ENCODE peak calls at places on chromosomes 11 and 22, in ten cellular contexts. One of them, this sample, is unnamed.

GRCh38 chr11:86486261-86487030 is 111.8 kb downstream of the CCDC81 start:
- DNase-seq in GM12865: no peak
- DNase-seq in endothelial cell: no peak
- DNase-seq in cardiac fibroblast: no peak
- DNase-seq in fibroblast of lung: peak; percentile 24
- DNase-seq in pancreas: no peak
- DNase-seq in mammary epithelial cell: no peak
- DNase-seq in AG09319: no peak
- DNase-seq in upper lobe of right lung: no peak
- DNase-seq in CD8-positive, alpha-beta T cell: peak; percentile 19
- DNase-seq in this sample: no peak

GRCh38 chr22:17578129-17578754 is 14.9 kb downstream of the SLC25A18 start:
- DNase-seq in GM12865: no peak
- DNase-seq in fibroblast of lung: peak; percentile 56
- DNase-seq in CD8-positive, alpha-beta T cell: no peak
- DNase-seq in mammary epithelial cell: no peak
- DNase-seq in pancreas: peak; percentile 81
- DNase-seq in cardiac fibroblast: peak; percentile 68
- DNase-seq in endothelial cell: no peak
- DNase-seq in AG09319: no peak
- DNase-seq in upper lobe of right lung: peak; percentile 78
- DNase-seq in this sample: no peak

GRCh38 chr11:128904872-128905344 is 13.8 kb downstream of the KCNJ5 start:
- DNase-seq in endothelial cell: no peak
- DNase-seq in CD8-positive, alpha-beta T cell: no peak
- DNase-seq in cardiac fibroblast: no peak
- DNase-seq in AG09319: no peak
- DNase-seq in mammary epithelial cell: peak; percentile 30
- DNase-seq in fibroblast of lung: peak; percentile 68
- DNase-seq in pancreas: peak; percentile 80
- DNase-seq in upper lobe of right lung: no peak
- DNase-seq in GM12865: peak; percentile 13
- DNase-seq in this sample: no peak

GRCh38 chr11:73143126-73143838 is 1.2 kb upstream of the FCHSD2 start:
- DNase-seq in pancreas: no peak
- DNase-seq in fibroblast of lung: peak; percentile 20
- DNase-seq in endothelial cell: no peak
- DNase-seq in GM12865: peak; percentile 61
- DNase-seq in cardiac fibroblast: peak; percentile 54
- DNase-seq in upper lobe of right lung: no peak
- DNase-seq in CD8-positive, alpha-beta T cell: no peak
- DNase-seq in AG09319: no peak
- DNase-seq in mammary epithelial cell: no peak
- DNase-seq in this sample: no peak

GRCh38 chr11:88402784-88403183 is 65.2 kb upstream of the CTSC start:
- DNase-seq in cardiac fibroblast: no peak
- DNase-seq in pancreas: no peak
- DNase-seq in mammary epithelial cell: no peak
- DNase-seq in upper lobe of right lung: no peak
- DNase-seq in fibroblast of lung: peak; percentile 72
- DNase-seq in CD8-positive, alpha-beta T cell: no peak
- DNase-seq in GM12865: no peak
- DNase-seq in endothelial cell: no peak
- DNase-seq in AG09319: no peak
- DNase-seq in this sample: no peak

GRCh38 chr11:109298865-109299264 is 123.1 kb upstream of the C11orf87 start:
- DNase-seq in endothelial cell: no peak
- DNase-seq in pancreas: no peak
- DNase-seq in fibroblast of lung: peak; percentile 13
- DNase-seq in upper lobe of right lung: no peak
- DNase-seq in CD8-positive, alpha-beta T cell: no peak
- DNase-seq in AG09319: no peak
- DNase-seq in cardiac fibroblast: no peak
- DNase-seq in mammary epithelial cell: no peak
- DNase-seq in GM12865: no peak
- DNase-seq in this sample: no peak

GRCh38 chr22:49976439-49977175 is 16.0 kb downstream of the PIM3 start:
- DNase-seq in CD8-positive, alpha-beta T cell: no peak
- DNase-seq in mammary epithelial cell: no peak
- DNase-seq in endothelial cell: no peak
- DNase-seq in AG09319: no peak
- DNase-seq in GM12865: peak; percentile 68
- DNase-seq in pancreas: no peak
- DNase-seq in fibroblast of lung: no peak
- DNase-seq in cardiac fibroblast: no peak
- DNase-seq in upper lobe of right lung: peak; percentile 41
- DNase-seq in this sample: no peak

GRCh38 chr11:109145287-109145686 is 276.7 kb upstream of the C11orf87 start:
- DNase-seq in CD8-positive, alpha-beta T cell: no peak
- DNase-seq in upper lobe of right lung: no peak
- DNase-seq in mammary epithelial cell: no peak
- DNase-seq in pancreas: no peak
- DNase-seq in cardiac fibroblast: no peak
- DNase-seq in endothelial cell: no peak
- DNase-seq in fibroblast of lung: no peak
- DNase-seq in GM12865: no peak
- DNase-seq in AG09319: no peak
- DNase-seq in this sample: no peak

GRCh38 chr11:75474878-75475766 is 42.1 kb upstream of the KLHL35 start:
- DNase-seq in pancreas: peak; percentile 52
- DNase-seq in cardiac fibroblast: peak; percentile 72
- DNase-seq in GM12865: peak; percentile 43
- DNase-seq in AG09319: no peak
- DNase-seq in endothelial cell: no peak
- DNase-seq in mammary epithelial cell: no peak
- DNase-seq in CD8-positive, alpha-beta T cell: peak; percentile 45
- DNase-seq in upper lobe of right lung: peak; percentile 74
- DNase-seq in fibroblast of lung: peak; percentile 29
- DNase-seq in this sample: no peak

GRCh38 chr11:87265915-87266314 is 228.2 kb downstream of the TMEM135 start:
- DNase-seq in endothelial cell: no peak
- DNase-seq in mammary epithelial cell: no peak
- DNase-seq in fibroblast of lung: peak; percentile 13
- DNase-seq in pancreas: no peak
- DNase-seq in upper lobe of right lung: no peak
- DNase-seq in GM12865: no peak
- DNase-seq in AG09319: no peak
- DNase-seq in cardiac fibroblast: no peak
- DNase-seq in CD8-positive, alpha-beta T cell: no peak
- DNase-seq in this sample: no peak

GRCh38 chr11:94112182-94112960 is 16.3 kb upstream of the PANX1 start:
- DNase-seq in AG09319: no peak
- DNase-seq in pancreas: no peak
- DNase-seq in CD8-positive, alpha-beta T cell: no peak
- DNase-seq in upper lobe of right lung: no peak
- DNase-seq in GM12865: no peak
- DNase-seq in cardiac fibroblast: peak; percentile 30
- DNase-seq in fibroblast of lung: no peak
- DNase-seq in mammary epithelial cell: peak; percentile 76
- DNase-seq in endothelial cell: no peak
- DNase-seq in this sample: no peak

GRCh38 chr11:57368106-57368826 is 12.7 kb downstream of the PRG3 start:
- DNase-seq in AG09319: no peak
- DNase-seq in GM12865: no peak
- DNase-seq in cardiac fibroblast: no peak
- DNase-seq in CD8-positive, alpha-beta T cell: no peak
- DNase-seq in pancreas: no peak
- DNase-seq in upper lobe of right lung: peak; percentile 86
- DNase-seq in mammary epithelial cell: no peak
- DNase-seq in endothelial cell: no peak
- DNase-seq in fibroblast of lung: no peak
- DNase-seq in this sample: no peak

GRCh38 chr22:20816559-20816958 is 42.1 kb downstream of the PI4KA start:
- DNase-seq in GM12865: no peak
- DNase-seq in CD8-positive, alpha-beta T cell: no peak
- DNase-seq in fibroblast of lung: no peak
- DNase-seq in endothelial cell: no peak
- DNase-seq in pancreas: no peak
- DNase-seq in upper lobe of right lung: no peak
- DNase-seq in mammary epithelial cell: no peak
- DNase-seq in cardiac fibroblast: no peak
- DNase-seq in AG09319: no peak
- DNase-seq in this sample: no peak

GRCh38 chr11:94504689-94505293 is 7.5 kb upstream of the C11orf97 start:
- DNase-seq in endothelial cell: peak; percentile 8
- DNase-seq in mammary epithelial cell: peak; percentile 38
- DNase-seq in GM12865: peak; percentile 60
- DNase-seq in fibroblast of lung: peak; percentile 41
- DNase-seq in CD8-positive, alpha-beta T cell: no peak
- DNase-seq in AG09319: peak; percentile 15
- DNase-seq in cardiac fibroblast: peak; percentile 65
- DNase-seq in upper lobe of right lung: no peak
- DNase-seq in pancreas: no peak
- DNase-seq in this sample: no peak

GRCh38 chr11:67375320-67376021 is 2.1 kb upstream of the CLCF1 start:
- DNase-seq in mammary epithelial cell: no peak
- DNase-seq in CD8-positive, alpha-beta T cell: no peak
- DNase-seq in upper lobe of right lung: no peak
- DNase-seq in cardiac fibroblast: no peak
- DNase-seq in fibroblast of lung: no peak
- DNase-seq in AG09319: no peak
- DNase-seq in pancreas: no peak
- DNase-seq in GM12865: no peak
- DNase-seq in endothelial cell: no peak
- DNase-seq in this sample: no peak

DNA sequence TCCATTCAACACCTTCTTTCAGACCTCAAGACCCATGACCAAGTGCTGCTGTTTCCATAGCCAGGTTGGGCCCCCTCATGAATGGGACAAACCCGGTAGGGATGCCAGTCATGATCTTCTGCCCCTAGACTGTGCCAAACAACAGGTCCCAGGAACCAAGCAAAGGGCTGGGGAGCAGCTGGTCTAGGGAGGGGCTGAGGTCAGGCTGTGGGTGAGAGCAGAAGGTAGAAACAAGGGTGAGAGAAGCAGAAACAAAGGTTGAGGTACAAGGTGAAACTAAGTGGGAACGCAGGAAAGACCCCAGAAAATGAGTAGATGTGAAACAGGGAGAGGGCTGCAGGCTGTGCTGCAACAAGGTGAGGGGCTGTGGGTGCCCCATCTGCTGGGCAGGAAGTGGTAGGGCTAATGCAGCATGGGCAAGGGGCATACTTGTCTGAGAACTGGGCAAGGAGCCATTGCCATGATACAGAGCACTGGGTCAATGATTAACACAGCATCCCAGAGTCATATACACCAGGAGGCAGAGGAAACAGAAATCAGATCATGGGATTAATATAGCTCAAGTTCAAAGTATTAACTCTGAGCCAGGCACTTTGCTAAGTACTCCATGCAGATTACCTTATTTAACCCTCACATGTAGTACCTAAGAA is 45.9 kb downstream of the SLC1A2 start:
- DNase-seq in endothelial cell: no peak
- DNase-seq in pancreas: no peak
- DNase-seq in GM12865: no peak
- DNase-seq in AG09319: no peak
- DNase-seq in mammary epithelial cell: no peak
- DNase-seq in CD8-positive, alpha-beta T cell: no peak
- DNase-seq in cardiac fibroblast: no peak
- DNase-seq in upper lobe of right lung: no peak
- DNase-seq in fibroblast of lung: no peak
- DNase-seq in this sample: no peak
- TF ChIP-seq CTCF in endothelial cell: no peak
- TF ChIP-seq CTCF in pancreas: no peak
- TF ChIP-seq CTCF in GM12865: no peak
- TF ChIP-seq CTCF in AG09319: no peak
- TF ChIP-seq CTCF in mammary epithelial cell: no peak
- TF ChIP-seq CTCF in CD8-positive, alpha-beta T cell: no peak
- TF ChIP-seq CTCF in cardiac fibroblast: no peak
- TF ChIP-seq CTCF in upper lobe of right lung: no peak
- TF ChIP-seq CTCF in fibroblast of lung: no peak
- TF ChIP-seq CTCF in this sample: no peak

DNA sequence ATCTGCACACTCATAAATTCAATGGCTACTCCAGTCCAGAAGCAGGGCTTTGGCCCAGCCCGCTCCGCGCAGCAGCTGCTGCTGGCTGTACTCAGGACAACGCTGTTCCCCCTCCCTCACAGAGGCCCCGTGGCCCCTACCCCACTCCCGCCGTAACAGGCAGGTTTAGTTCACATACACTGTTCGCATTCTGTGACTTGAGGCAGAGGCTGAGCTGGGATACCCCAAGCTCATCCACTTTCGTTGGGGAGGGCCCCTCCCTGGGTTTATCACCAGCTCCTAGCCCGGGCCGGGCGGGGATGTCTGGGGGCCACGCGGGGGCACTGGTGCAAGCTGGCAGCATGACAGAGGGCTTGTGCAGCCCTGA is 52.4 kb downstream of the SYT13 start:
- DNase-seq in pancreas: no peak
- DNase-seq in fibroblast of lung: no peak
- DNase-seq in cardiac fibroblast: no peak
- DNase-seq in AG09319: no peak
- DNase-seq in GM12865: no peak
- DNase-seq in mammary epithelial cell: no peak
- DNase-seq in CD8-positive, alpha-beta T cell: no peak
- DNase-seq in upper lobe of right lung: no peak
- DNase-seq in endothelial cell: no peak
- DNase-seq in this sample: no peak
- TF ChIP-seq CTCF in pancreas: no peak
- TF ChIP-seq CTCF in fibroblast of lung: no peak
- TF ChIP-seq CTCF in cardiac fibroblast: no peak
- TF ChIP-seq CTCF in AG09319: no peak
- TF ChIP-seq CTCF in GM12865: no peak
- TF ChIP-seq CTCF in mammary epithelial cell: no peak
- TF ChIP-seq CTCF in CD8-positive, alpha-beta T cell: no peak
- TF ChIP-seq CTCF in upper lobe of right lung: no peak
- TF ChIP-seq CTCF in endothelial cell: peak; percentile 13
- TF ChIP-seq CTCF in this sample: no peak

DNA sequence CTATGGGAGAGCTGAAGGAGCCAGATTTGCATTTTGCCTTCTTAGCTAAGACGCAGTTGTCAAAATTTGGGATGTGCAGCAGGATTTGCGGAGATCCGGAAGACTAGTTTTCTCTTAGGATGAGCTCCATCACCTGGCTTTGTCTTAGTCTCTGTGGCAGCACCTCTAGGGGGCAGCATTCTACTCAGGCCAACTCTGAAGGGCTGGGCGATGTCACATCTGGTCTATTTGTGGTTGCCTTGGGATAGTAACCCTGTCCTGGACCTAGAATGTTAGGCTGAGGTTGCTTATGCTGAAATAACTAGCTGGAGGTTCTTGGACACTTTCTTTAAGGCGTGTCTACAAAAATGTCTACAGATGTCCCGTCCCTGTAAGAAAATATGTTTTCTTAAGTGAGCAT is 116.2 kb downstream of the FAT3 start:
- DNase-seq in pancreas: no peak
- DNase-seq in CD8-positive, alpha-beta T cell: no peak
- DNase-seq in fibroblast of lung: no peak
- DNase-seq in mammary epithelial cell: peak; percentile 20
- DNase-seq in GM12865: peak; percentile 28
- DNase-seq in endothelial cell: peak; percentile 25
- DNase-seq in AG09319: no peak
- DNase-seq in upper lobe of right lung: no peak
- DNase-seq in cardiac fibroblast: peak; percentile 2
- DNase-seq in this sample: no peak
- TF ChIP-seq CTCF in pancreas: peak; percentile 16
- TF ChIP-seq CTCF in CD8-positive, alpha-beta T cell: no peak
- TF ChIP-seq CTCF in fibroblast of lung: peak; percentile 14
- TF ChIP-seq CTCF in mammary epithelial cell: peak; percentile 63
- TF ChIP-seq CTCF in GM12865: peak; percentile 46
- TF ChIP-seq CTCF in endothelial cell: peak; percentile 30
- TF ChIP-seq CTCF in AG09319: peak; percentile 10
- TF ChIP-seq CTCF in upper lobe of right lung: peak; percentile 15
- TF ChIP-seq CTCF in cardiac fibroblast: peak; percentile 56
- TF ChIP-seq CTCF in this sample: no peak

GRCh38 chr11:59284773-59285129 is 72.0 kb upstream of the MPEG1 start:
- DNase-seq in mammary epithelial cell: no peak
- DNase-seq in upper lobe of right lung: no peak
- DNase-seq in fibroblast of lung: no peak
- DNase-seq in pancreas: no peak
- DNase-seq in endothelial cell: no peak
- DNase-seq in CD8-positive, alpha-beta T cell: no peak
- DNase-seq in AG09319: no peak
- DNase-seq in cardiac fibroblast: no peak
- DNase-seq in GM12865: no peak
- DNase-seq in this sample: no peak
- TF ChIP-seq CTCF in mammary epithelial cell: no peak
- TF ChIP-seq CTCF in upper lobe of right lung: no peak
- TF ChIP-seq CTCF in fibroblast of lung: no peak
- TF ChIP-seq CTCF in pancreas: no peak
- TF ChIP-seq CTCF in endothelial cell: no peak
- TF ChIP-seq CTCF in CD8-positive, alpha-beta T cell: no peak
- TF ChIP-seq CTCF in AG09319: no peak
- TF ChIP-seq CTCF in cardiac fibroblast: no peak
- TF ChIP-seq CTCF in GM12865: no peak
- TF ChIP-seq CTCF in this sample: peak; percentile 19